ENCODE peak calls at places on chromosomes 7 and 10, in four cellular contexts. Z is adrenal gland, F is spleen, G is WERI-Rb-1. U is an unnamed sample.

GRCh38 chr10:74947781-74948401 is 121.5 kb downstream of the KAT6B start:
- DNase-seq in Z (no peak), F (no peak), G (peak; percentile 42), U (no peak)

GRCh38 chr10:103793920-103794883 is 61.2 kb downstream of the SH3PXD2A start:
- DNase-seq in Z (no peak), F (no peak), G (no peak), U (no peak)

GRCh38 chr7:156308976-156309620 is 331.5 kb upstream of the RNF32 start:
- DNase-seq in Z (no peak), F (no peak), G (no peak), U (no peak)

GRCh38 chr7:157753713-157754415 is 417.1 kb downstream of the DNAJB6 start:
- DNase-seq in Z (no peak), F (no peak), G (no peak), U (no peak)

GRCh38 chr7:115679976-115680375 is 350.6 kb downstream of the TFEC start:
- DNase-seq in Z (no peak), F (no peak), G (peak; percentile 38), U (peak; percentile 63)

GRCh38 chr10:70053896-70054641 is 1.4 kb downstream of the MACROH2A2 start:
- DNase-seq in Z (no peak), F (no peak), G (peak; percentile 34), U (no peak)

GRCh38 chr7:14395860-14396259 is 406.4 kb upstream of the ETV1 start:
- DNase-seq in Z (no peak), F (no peak), G (no peak), U (no peak)

GRCh38 chr10:35564276-35564982 is 40.7 kb upstream of the GJD4 start:
- DNase-seq in Z (peak; percentile 30), F (peak; percentile 81), G (no peak), U (peak; percentile 57)

GRCh38 chr7:98514211-98515150 is 102.6 kb upstream of the NPTX2 start:
- DNase-seq in Z (no peak), F (peak; percentile 54), G (no peak), U (no peak)

GRCh38 chr7:92797693-92798092 is 38.7 kb downstream of the CDK6 start:
- DNase-seq in Z (no peak), F (no peak), G (no peak), U (no peak)

GRCh38 chr10:6561552-6561951 is 18.5 kb downstream of the PRKCQ start:
- DNase-seq in Z (no peak), F (no peak), G (no peak), U (no peak)

GRCh38 chr7:8197994-8198698 is 63.8 kb downstream of the ICA1 start:
- DNase-seq in Z (no peak), F (no peak), G (no peak), U (no peak)

GRCh38 chr10:114310346-114310745 is 71.3 kb downstream of the VWA2 start:
- DNase-seq in Z (no peak), F (peak; percentile 43), G (no peak), U (no peak)

GRCh38 chr10:52198540-52198939 is 115.5 kb upstream of the DKK1 start:
- DNase-seq in Z (no peak), F (no peak), G (no peak), U (peak; percentile 46)

GRCh38 chr10:92080244-92080643 is 156.7 kb downstream of the BTAF1 start:
- DNase-seq in Z (no peak), F (no peak), G (no peak), U (no peak)

GRCh38 chr7:84949067-84949466 is 237.8 kb downstream of the SEMA3D start:
- DNase-seq in Z (no peak), F (no peak), G (no peak), U (no peak)

GRCh38 chr7:80659120-80660055 is 20.9 kb downstream of the CD36 start:
- DNase-seq in Z (no peak), F (no peak), G (no peak), U (peak; percentile 53)

GRCh38 chr10:88489107-88489506 is 94.0 kb downstream of the RNLS start:
- DNase-seq in Z (no peak), F (no peak), G (no peak), U (no peak)

GRCh38 chr10:122019414-122019975 is 30.5 kb downstream of the TACC2 start:
- DNase-seq in Z (no peak), F (no peak), G (peak; percentile 55), U (no peak)

GRCh38 chr7:105830405-105831218 is 45.8 kb downstream of the ATXN7L1 start:
- DNase-seq in Z (peak; percentile 57), F (no peak), G (no peak), U (no peak)

GRCh38 chr10:31607481-31607880 is 288.5 kb downstream of the ZEB1 start:
- DNase-seq in Z (no peak), F (no peak), G (no peak), U (no peak)

GRCh38 chr10:28677889-28678686 is 767 bp downstream of the BAMBI start:
- DNase-seq in Z (no peak), F (peak; percentile 88), G (peak; percentile 9), U (no peak)

GRCh38 chr10:36730316-36730715 is 395.1 kb upstream of the ANKRD30A start:
- DNase-seq in Z (no peak), F (no peak), G (no peak), U (no peak)

GRCh38 chr7:80613519-80613918 is 24.9 kb upstream of the CD36 start:
- DNase-seq in Z (no peak), F (no peak), G (no peak), U (no peak)

GRCh38 chr7:100095704-100096103 is 5.5 kb downstream of the MCM7 start:
- DNase-seq in Z (no peak), F (no peak), G (no peak), U (no peak)

GRCh38 chr10:4977025-4977424 is 13.8 kb downstream of the AKR1C1 start:
- DNase-seq in Z (no peak), F (no peak), G (no peak), U (no peak)

GRCh38 chr10:100325164-100325563 is 4.9 kb downstream of the PKD2L1 start:
- DNase-seq in Z (no peak), F (no peak), G (no peak), U (peak; percentile 74)

GRCh38 chr10:102401735-102402511 is 6.4 kb downstream of the NFKB2 start:
- DNase-seq in Z (no peak), F (no peak), G (no peak), U (no peak)

GRCh38 chr10:61628875-61629513 is 33.7 kb upstream of the CABCOCO1 start:
- DNase-seq in Z (no peak), F (no peak), G (no peak), U (peak; percentile 9)

GRCh38 chr7:70053421-70053820 is 455.1 kb downstream of the AUTS2 start:
- DNase-seq in Z (no peak), F (no peak), G (no peak), U (no peak)

DNA sequence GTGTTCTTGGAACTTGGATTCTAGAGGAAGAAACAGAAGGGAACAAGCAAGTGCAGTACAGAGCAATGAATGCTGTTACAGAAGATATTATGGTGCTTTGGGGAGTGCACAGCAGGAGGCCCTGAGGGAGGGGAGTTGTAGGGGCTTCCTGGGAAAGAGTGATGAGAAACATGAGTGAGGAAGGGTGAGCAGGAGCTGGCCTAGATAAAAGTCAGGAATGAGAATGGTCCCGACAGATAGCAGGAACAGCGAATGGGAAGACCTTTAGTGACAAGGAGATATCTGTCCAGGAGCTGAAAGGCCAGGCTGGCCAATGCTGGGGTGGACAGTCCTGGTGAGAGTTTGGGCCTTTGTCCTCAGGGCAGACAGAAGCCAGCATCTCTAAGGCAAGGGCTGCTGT is 20.6 kb upstream of the CCNJ start:
- DNase-seq in Z (no peak), F (no peak), G (no peak), U (no peak)
- H3K27ac ChIP-seq in Z (no peak overlapping the region), F (no peak overlapping the region), G (no peak overlapping the region), U (no peak overlapping the region)

DNA sequence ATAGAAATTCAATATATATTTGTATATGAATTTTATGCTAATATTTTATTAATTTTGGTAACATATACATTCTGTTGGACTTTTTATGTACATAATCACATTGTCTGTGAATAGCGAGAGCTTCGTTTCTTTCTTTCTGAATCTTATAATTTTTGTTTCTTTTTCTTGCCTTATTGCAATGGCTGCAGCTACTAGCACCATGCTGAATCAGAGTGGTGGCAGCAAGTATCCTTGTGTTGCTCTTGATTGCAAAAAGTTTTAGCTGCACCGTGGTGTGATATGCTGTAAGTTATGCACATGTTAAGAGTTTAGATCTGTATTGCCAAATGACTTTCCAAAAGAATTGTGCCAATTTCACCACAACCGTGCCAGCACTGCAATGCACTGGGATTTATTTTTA is 32.6 kb downstream of the ELFN1 start:
- DNase-seq in Z (no peak), F (no peak), G (no peak), U (no peak)
- H3K27me3 ChIP-seq in Z (peaks cover 5% of the 10 kb centered on the region), F (no peaks in the 10 kb centered on the region), G (no peaks in the 10 kb centered on the region), U (no peaks in the 10 kb centered on the region)

GRCh38 chr7:129690701-129691100 is 79.2 kb downstream of the NRF1 start:
- DNase-seq in Z (no peak), F (no peak), G (no peak), U (no peak)
- H3K36me3 ChIP-seq in Z (peaks cover 13% of the 10 kb centered on the region), F (peaks cover 42% of the 10 kb centered on the region), G (peaks cover 22% of the 10 kb centered on the region), U (no peaks in the 10 kb centered on the region)

GRCh38 chr10:132554053-132554990 is 16.7 kb downstream of the INPP5A start:
- DNase-seq in Z (no peak), F (peak; percentile 74), G (no peak), U (no peak)
- H3K27ac ChIP-seq in Z (peak overlapping the region; percentile 3), F (peak overlapping the region; percentile 86), G (no peak overlapping the region), U (no peak overlapping the region)

GRCh38 chr7:151385626-151386300 is 24.1 kb downstream of the WDR86 start:
- DNase-seq in Z (no peak), F (no peak), G (peak; percentile 2), U (no peak)
- H3K27me3 ChIP-seq in Z (peaks cover 17% of the 10 kb centered on the region), F (peaks cover 3% of the 10 kb centered on the region), G (peaks cover 16% of the 10 kb centered on the region), U (peaks cover 7% of the 10 kb centered on the region)

GRCh38 chr7:143272871-143273270 is 9.6 kb downstream of the GSTK1 start:
- DNase-seq in Z (no peak), F (no peak), G (no peak), U (no peak)

GRCh38 chr7:143271240-143271639 is 8.0 kb downstream of the GSTK1 start:
- DNase-seq in Z (no peak), F (no peak), G (no peak), U (no peak)

GRCh38 chr7:143265017-143265693 is 1.9 kb downstream of the GSTK1 start:
- DNase-seq in Z (no peak), F (peak; percentile 75), G (no peak), U (no peak)

GRCh38 chr7:143263266-143264195 is at the start of gene GSTK1:
- DNase-seq in Z (peak; percentile 84), F (peak; percentile 97), G (peak; percentile 84), U (peak; percentile 86)

GRCh38 chr7:143269254-143269653 is 6.0 kb downstream of the GSTK1 start:
- DNase-seq in Z (no peak), F (no peak), G (no peak), U (no peak)
- H3K36me3 ChIP-seq in Z (peaks cover 35% of the 10 kb centered on the region), F (peaks cover 33% of the 10 kb centered on the region), G (peaks cover 14% of the 10 kb centered on the region), U (peaks cover 14% of the 10 kb centered on the region)